ENCODE peak calls at places on chromosomes 13 and 19, in four cellular contexts. D is lower lobe of right lung, M is transverse colon, S is IMR-90. O is an unnamed sample.

GRCh38 chr19:37936166-37936565 is 29.2 kb downstream of the SIPA1L3 start:
- DNase-seq in D (peak), M (peak), S (no peak), O (no peak)

GRCh38 chr19:861756-862528 is 2.5 kb downstream of the CFD start:
- DNase-seq in D (peak), M (peak), S (no peak), O (no peak)

GRCh38 chr19:29665826-29666633 is 769 bp downstream of the PLEKHF1 start:
- DNase-seq in D (peak), M (peak), S (peak), O (no peak)

GRCh38 chr19:32318884-32319520 is 26.4 kb upstream of the ZNF507 start:
- DNase-seq in D (no peak), M (no peak), S (no peak), O (no peak)

GRCh38 chr13:27283906-27284523 is 13.4 kb downstream of the RASL11A start:
- DNase-seq in D (no peak), M (peak), S (no peak), O (no peak)

GRCh38 chr19:39397360-39398296 is 6.5 kb downstream of the MED29 start:
- DNase-seq in D (peak), M (peak), S (peak), O (no peak)

GRCh38 chr19:13120817-13121216 is 2.8 kb downstream of the NACC1 start:
- DNase-seq in D (no peak), M (no peak), S (peak), O (no peak)

GRCh38 chr13:64551755-64552154 is 2678.4 kb downstream of the PCDH9 start:
- DNase-seq in D (no peak), M (no peak), S (peak), O (no peak)

GRCh38 chr13:73138276-73138950 is 79.6 kb downstream of the KLF5 start:
- DNase-seq in D (no peak), M (no peak), S (peak), O (peak)

GRCh38 chr19:11378319-11379189 is 4.1 kb downstream of the SWSAP1 start:
- DNase-seq in D (peak), M (peak), S (peak), O (no peak)

GRCh38 chr13:110570886-110571285 is 9.4 kb upstream of the RAB20 start:
- DNase-seq in D (no peak), M (no peak), S (no peak), O (no peak)

GRCh38 chr13:75196112-75196855 is 285.7 kb downstream of the TBC1D4 start:
- DNase-seq in D (no peak), M (no peak), S (peak), O (no peak)

GRCh38 chr13:48264052-48264451 is 31.0 kb downstream of the ITM2B start:
- DNase-seq in D (no peak), M (no peak), S (no peak), O (no peak)

GRCh38 chr13:113887700-113888201 is 23.9 kb upstream of the GAS6 start:
- DNase-seq in D (no peak), M (no peak), S (no peak), O (no peak)

GRCh38 chr13:79527698-79528097 is 46.7 kb downstream of the NDFIP2 start:
- DNase-seq in D (no peak), M (no peak), S (no peak), O (no peak)

GRCh38 chr13:76503756-76504155 is 382.4 kb downstream of the KCTD12 start:
- DNase-seq in D (no peak), M (no peak), S (no peak), O (no peak)

GRCh38 chr19:12868540-12869112 is 12.6 kb downstream of the DNASE2 start:
- DNase-seq in D (no peak), M (no peak), S (no peak), O (no peak)

GRCh38 chr13:26946675-26947342 is 186.2 kb upstream of the GPR12 start:
- DNase-seq in D (no peak), M (no peak), S (peak), O (no peak)

GRCh38 chr13:27266937-27267336 is 3.7 kb upstream of the RASL11A start:
- DNase-seq in D (no peak), M (no peak), S (peak), O (no peak)

GRCh38 chr13:30466358-30466714 is 600 bp upstream of the HMGB1 start:
- DNase-seq in D (no peak), M (no peak), S (peak), O (no peak)

GRCh38 chr13:61927648-61928047 is 512.0 kb upstream of the PCDH20 start:
- DNase-seq in D (no peak), M (no peak), S (no peak), O (no peak)

GRCh38 chr13:55244991-55245644 is 1895.6 kb upstream of the PRR20A start:
- DNase-seq in D (no peak), M (no peak), S (no peak), O (no peak)

GRCh38 chr19:55635334-55635717 is 5.5 kb upstream of the ZNF580 start:
- DNase-seq in D (no peak), M (no peak), S (no peak), O (no peak)

GRCh38 chr13:36395280-36395679 is 37.0 kb upstream of the CCNA1 start:
- DNase-seq in D (no peak), M (no peak), S (peak), O (no peak)

GRCh38 chr13:40503966-40504591 is 162.4 kb downstream of the FOXO1 start:
- DNase-seq in D (no peak), M (no peak), S (peak), O (no peak)

GRCh38 chr13:80069374-80069773 is 271.6 kb downstream of the SPRY2 start:
- DNase-seq in D (no peak), M (no peak), S (no peak), O (no peak)

GRCh38 chr13:110421696-110422395 is 114.8 kb downstream of the COL4A2 start:
- DNase-seq in D (no peak), M (no peak), S (peak), O (no peak)

GRCh38 chr19:47369923-47370625 is 21.0 kb downstream of the DHX34 start:
- DNase-seq in D (peak), M (no peak), S (peak), O (no peak)

GRCh38 chr19:5489511-5489910 is 34.3 kb downstream of the ZNRF4 start:
- DNase-seq in D (no peak), M (no peak), S (no peak), O (no peak)
- TF ChIP-seq CTCF in D (no peak), M (no peak), S (no peak), O (no peak)

DNA sequence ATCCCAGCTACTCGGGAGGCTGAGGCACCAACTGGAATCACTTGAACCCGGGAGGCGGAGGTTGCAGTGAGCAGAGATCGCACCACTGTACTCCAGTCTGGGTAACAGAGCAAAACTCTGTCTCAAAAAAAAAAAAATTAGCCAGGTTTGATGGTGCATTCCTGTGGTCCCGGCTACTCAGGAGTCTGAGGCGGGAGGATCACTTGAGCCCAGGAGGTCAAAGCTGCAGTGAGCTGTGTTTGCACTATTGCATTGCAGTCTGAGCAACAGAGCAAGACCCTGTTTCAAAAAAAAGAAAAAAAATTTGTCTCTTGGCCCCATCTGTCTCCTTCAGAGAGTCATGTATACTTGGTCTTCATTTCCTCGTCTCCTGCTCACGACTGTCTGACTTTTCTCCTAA is 1.6 kb downstream of the CCDC97 start:
- DNase-seq in D (peak), M (no peak), S (no peak), O (no peak)
- H3K4me3 ChIP-seq in D (no peak), M (peak), S (no peak), O (no peak)

DNA sequence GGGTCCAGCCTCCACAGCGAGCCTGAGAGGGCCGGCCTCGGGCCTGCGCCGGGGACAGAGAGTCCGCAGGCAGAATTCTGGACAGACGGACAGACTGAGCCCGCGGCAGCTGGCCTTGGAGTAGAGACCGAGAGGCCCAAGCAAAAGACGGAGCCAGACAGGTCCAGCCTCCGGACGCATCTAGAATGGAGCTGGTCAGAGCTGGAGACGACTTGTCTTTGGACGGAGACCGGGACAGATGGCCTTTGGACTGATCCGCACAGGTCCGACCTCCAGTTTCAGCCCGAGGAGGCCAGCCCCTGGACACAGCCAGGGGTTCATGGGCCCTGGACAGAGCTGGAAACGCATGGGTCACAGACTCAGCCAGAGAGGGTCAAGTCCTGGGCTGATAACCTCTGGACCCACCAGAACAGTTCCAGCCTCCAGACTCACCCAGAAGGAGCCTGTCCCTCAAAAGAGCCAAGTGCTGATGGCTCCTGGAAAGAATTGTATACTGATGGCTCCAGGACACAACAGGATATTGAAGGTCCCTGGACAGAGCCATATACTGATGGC is 490 bp downstream of the ITPKC start:
- DNase-seq in D (no peak), M (no peak), S (no peak), O (no peak)
- TF ChIP-seq CTCF in D (no peak), M (no peak), S (no peak), O (no peak)

DNA sequence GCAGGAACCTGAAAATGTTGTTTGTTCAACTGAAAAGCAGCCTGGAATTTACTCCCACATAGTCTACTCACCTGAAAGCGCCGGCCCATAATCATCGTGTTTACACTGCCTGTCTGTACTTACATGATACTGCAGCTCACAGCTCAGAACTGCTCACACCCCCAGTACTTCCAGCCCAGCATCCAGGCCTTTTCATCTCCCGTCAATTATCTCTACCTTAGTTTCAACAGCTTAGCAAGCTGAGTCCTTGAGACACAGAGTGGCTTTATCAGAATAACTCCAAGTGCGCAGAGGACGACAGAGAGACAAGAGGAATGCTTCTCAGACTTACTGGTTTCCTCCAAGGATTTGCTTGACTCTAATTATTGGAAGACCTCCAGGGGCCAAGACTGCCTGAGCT is 555.9 kb downstream of the EFNB2 start:
- DNase-seq in D (no peak), M (peak), S (no peak), O (no peak)
- H3K4me3 ChIP-seq in D (no peak), M (no peak), S (no peak), O (no peak)

DNA sequence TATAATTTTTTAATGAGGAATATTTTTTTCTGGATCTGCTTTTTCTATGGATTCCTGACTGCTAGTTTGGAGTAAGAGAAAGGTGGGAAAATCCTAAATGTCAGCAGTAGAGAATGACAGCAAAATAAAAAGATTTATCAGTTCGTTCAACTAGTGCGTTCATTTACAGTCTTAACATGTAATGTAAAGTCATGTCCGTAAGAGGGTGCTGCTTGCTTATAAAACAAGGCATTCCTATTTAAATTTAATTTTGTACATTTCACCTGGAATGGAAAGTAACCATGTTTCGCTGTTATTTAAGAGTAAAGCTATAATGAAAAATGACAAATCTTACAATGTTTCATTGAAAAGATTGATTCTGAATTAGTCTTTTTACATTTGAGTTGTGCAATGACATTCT is 76.6 kb downstream of the ZMYM2 start:
- DNase-seq in D (no peak), M (no peak), S (no peak), O (no peak)
- TF ChIP-seq CTCF in D (no peak), M (no peak), S (no peak), O (peak)